ENCODE peak calls at places on chromosomes 2 and 18, in ten cellular contexts. One of them, this sample, is unnamed.

GRCh38 chr2:39325966-39326365 is 82.2 kb upstream of the CDKL4 start:
- DNase-seq in effector memory CD4-positive, alpha-beta T cell: no peak
- DNase-seq in activated T-helper 1 cell treated with Interleukin-2 at 50 U/mL for 16 hours: no peak
- DNase-seq in fibroblast of lung: peak; percentile 62
- DNase-seq in DMS 273 treated with DMSO at 0.1 percent for 48 hours: no peak
- DNase-seq in GM23248: peak; percentile 29
- DNase-seq in left lobe of liver: no peak
- DNase-seq in body of pancreas: no peak
- DNase-seq in posterior cingulate gyrus: no peak
- DNase-seq in NCI-H1092: no peak
- DNase-seq in this sample: no peak

GRCh38 chr2:145593280-145593679 is 1073.4 kb upstream of the ZEB2 start:
- DNase-seq in effector memory CD4-positive, alpha-beta T cell: no peak
- DNase-seq in activated T-helper 1 cell treated with Interleukin-2 at 50 U/mL for 16 hours: no peak
- DNase-seq in fibroblast of lung: no peak
- DNase-seq in DMS 273 treated with DMSO at 0.1 percent for 48 hours: no peak
- DNase-seq in GM23248: peak; percentile 9
- DNase-seq in left lobe of liver: no peak
- DNase-seq in body of pancreas: no peak
- DNase-seq in posterior cingulate gyrus: no peak
- DNase-seq in NCI-H1092: no peak
- DNase-seq in this sample: no peak

GRCh38 chr2:214076527-214076926 is 334.3 kb upstream of the VWC2L start:
- DNase-seq in effector memory CD4-positive, alpha-beta T cell: no peak
- DNase-seq in activated T-helper 1 cell treated with Interleukin-2 at 50 U/mL for 16 hours: no peak
- DNase-seq in fibroblast of lung: no peak
- DNase-seq in DMS 273 treated with DMSO at 0.1 percent for 48 hours: no peak
- DNase-seq in GM23248: peak; percentile 27
- DNase-seq in left lobe of liver: no peak
- DNase-seq in body of pancreas: no peak
- DNase-seq in posterior cingulate gyrus: no peak
- DNase-seq in NCI-H1092: no peak
- DNase-seq in this sample: no peak

GRCh38 chr18:73201940-73202339 is 334.2 kb upstream of the NETO1 start:
- DNase-seq in effector memory CD4-positive, alpha-beta T cell: no peak
- DNase-seq in activated T-helper 1 cell treated with Interleukin-2 at 50 U/mL for 16 hours: no peak
- DNase-seq in fibroblast of lung: peak; percentile 34
- DNase-seq in DMS 273 treated with DMSO at 0.1 percent for 48 hours: no peak
- DNase-seq in GM23248: peak; percentile 0
- DNase-seq in left lobe of liver: no peak
- DNase-seq in body of pancreas: no peak
- DNase-seq in posterior cingulate gyrus: no peak
- DNase-seq in NCI-H1092: no peak
- DNase-seq in this sample: no peak

GRCh38 chr2:138244400-138245001 is 257.1 kb upstream of the SPOPL start:
- DNase-seq in effector memory CD4-positive, alpha-beta T cell: no peak
- DNase-seq in activated T-helper 1 cell treated with Interleukin-2 at 50 U/mL for 16 hours: no peak
- DNase-seq in fibroblast of lung: peak; percentile 27
- DNase-seq in DMS 273 treated with DMSO at 0.1 percent for 48 hours: no peak
- DNase-seq in GM23248: peak; percentile 65
- DNase-seq in left lobe of liver: no peak
- DNase-seq in body of pancreas: no peak
- DNase-seq in posterior cingulate gyrus: no peak
- DNase-seq in NCI-H1092: no peak
- DNase-seq in this sample: no peak

GRCh38 chr2:225764346-225764745 is 364.8 kb downstream of the NYAP2 start:
- DNase-seq in effector memory CD4-positive, alpha-beta T cell: no peak
- DNase-seq in activated T-helper 1 cell treated with Interleukin-2 at 50 U/mL for 16 hours: no peak
- DNase-seq in fibroblast of lung: peak; percentile 25
- DNase-seq in DMS 273 treated with DMSO at 0.1 percent for 48 hours: no peak
- DNase-seq in GM23248: no peak
- DNase-seq in left lobe of liver: no peak
- DNase-seq in body of pancreas: no peak
- DNase-seq in posterior cingulate gyrus: no peak
- DNase-seq in NCI-H1092: no peak
- DNase-seq in this sample: no peak

GRCh38 chr2:176177580-176178270 is 10.7 kb upstream of the HOXD1 start:
- DNase-seq in effector memory CD4-positive, alpha-beta T cell: no peak
- DNase-seq in activated T-helper 1 cell treated with Interleukin-2 at 50 U/mL for 16 hours: no peak
- DNase-seq in fibroblast of lung: no peak
- DNase-seq in DMS 273 treated with DMSO at 0.1 percent for 48 hours: peak; percentile 81
- DNase-seq in GM23248: peak; percentile 63
- DNase-seq in left lobe of liver: no peak
- DNase-seq in body of pancreas: no peak
- DNase-seq in posterior cingulate gyrus: no peak
- DNase-seq in NCI-H1092: no peak
- DNase-seq in this sample: no peak

GRCh38 chr2:162062559-162062958 is 11.5 kb downstream of the DPP4 start:
- DNase-seq in effector memory CD4-positive, alpha-beta T cell: no peak
- DNase-seq in activated T-helper 1 cell treated with Interleukin-2 at 50 U/mL for 16 hours: no peak
- DNase-seq in fibroblast of lung: no peak
- DNase-seq in DMS 273 treated with DMSO at 0.1 percent for 48 hours: no peak
- DNase-seq in GM23248: no peak
- DNase-seq in left lobe of liver: no peak
- DNase-seq in body of pancreas: no peak
- DNase-seq in posterior cingulate gyrus: no peak
- DNase-seq in NCI-H1092: no peak
- DNase-seq in this sample: no peak

GRCh38 chr2:164114937-164115336 is 379.1 kb upstream of the FIGN start:
- DNase-seq in effector memory CD4-positive, alpha-beta T cell: no peak
- DNase-seq in activated T-helper 1 cell treated with Interleukin-2 at 50 U/mL for 16 hours: no peak
- DNase-seq in fibroblast of lung: peak; percentile 7
- DNase-seq in DMS 273 treated with DMSO at 0.1 percent for 48 hours: no peak
- DNase-seq in GM23248: no peak
- DNase-seq in left lobe of liver: no peak
- DNase-seq in body of pancreas: no peak
- DNase-seq in posterior cingulate gyrus: no peak
- DNase-seq in NCI-H1092: no peak
- DNase-seq in this sample: no peak

GRCh38 chr2:32864761-32865160 is 82.0 kb upstream of the LTBP1 start:
- DNase-seq in effector memory CD4-positive, alpha-beta T cell: no peak
- DNase-seq in activated T-helper 1 cell treated with Interleukin-2 at 50 U/mL for 16 hours: no peak
- DNase-seq in fibroblast of lung: peak; percentile 90
- DNase-seq in DMS 273 treated with DMSO at 0.1 percent for 48 hours: no peak
- DNase-seq in GM23248: peak; percentile 74
- DNase-seq in left lobe of liver: no peak
- DNase-seq in body of pancreas: no peak
- DNase-seq in posterior cingulate gyrus: no peak
- DNase-seq in NCI-H1092: no peak
- DNase-seq in this sample: no peak

GRCh38 chr18:36589857-36590543 is 238.8 kb downstream of the TPGS2 start:
- DNase-seq in effector memory CD4-positive, alpha-beta T cell: no peak
- DNase-seq in activated T-helper 1 cell treated with Interleukin-2 at 50 U/mL for 16 hours: no peak
- DNase-seq in fibroblast of lung: peak; percentile 83
- DNase-seq in DMS 273 treated with DMSO at 0.1 percent for 48 hours: no peak
- DNase-seq in GM23248: peak; percentile 66
- DNase-seq in left lobe of liver: no peak
- DNase-seq in body of pancreas: no peak
- DNase-seq in posterior cingulate gyrus: no peak
- DNase-seq in NCI-H1092: no peak
- DNase-seq in this sample: no peak

GRCh38 chr2:229715895-229716507 is 1.6 kb upstream of the DNER start:
- DNase-seq in effector memory CD4-positive, alpha-beta T cell: no peak
- DNase-seq in activated T-helper 1 cell treated with Interleukin-2 at 50 U/mL for 16 hours: no peak
- DNase-seq in fibroblast of lung: no peak
- DNase-seq in DMS 273 treated with DMSO at 0.1 percent for 48 hours: no peak
- DNase-seq in GM23248: no peak
- DNase-seq in left lobe of liver: no peak
- DNase-seq in body of pancreas: no peak
- DNase-seq in posterior cingulate gyrus: no peak
- DNase-seq in NCI-H1092: peak; percentile 37
- DNase-seq in this sample: no peak

GRCh38 chr2:1487758-1488715 is 74.8 kb downstream of the TPO start:
- DNase-seq in effector memory CD4-positive, alpha-beta T cell: no peak
- DNase-seq in activated T-helper 1 cell treated with Interleukin-2 at 50 U/mL for 16 hours: no peak
- DNase-seq in fibroblast of lung: no peak
- DNase-seq in DMS 273 treated with DMSO at 0.1 percent for 48 hours: no peak
- DNase-seq in GM23248: no peak
- DNase-seq in left lobe of liver: no peak
- DNase-seq in body of pancreas: no peak
- DNase-seq in posterior cingulate gyrus: peak; percentile 72
- DNase-seq in NCI-H1092: no peak
- DNase-seq in this sample: no peak

GRCh38 chr18:65755616-65756015 is 4.8 kb downstream of the CDH7 start:
- DNase-seq in effector memory CD4-positive, alpha-beta T cell: no peak
- DNase-seq in activated T-helper 1 cell treated with Interleukin-2 at 50 U/mL for 16 hours: no peak
- DNase-seq in fibroblast of lung: no peak
- DNase-seq in DMS 273 treated with DMSO at 0.1 percent for 48 hours: no peak
- DNase-seq in GM23248: no peak
- DNase-seq in left lobe of liver: no peak
- DNase-seq in body of pancreas: no peak
- DNase-seq in posterior cingulate gyrus: no peak
- DNase-seq in NCI-H1092: no peak
- DNase-seq in this sample: no peak

GRCh38 chr18:702957-703659 is 9.3 kb downstream of the ENOSF1 start:
- DNase-seq in effector memory CD4-positive, alpha-beta T cell: no peak
- DNase-seq in activated T-helper 1 cell treated with Interleukin-2 at 50 U/mL for 16 hours: no peak
- DNase-seq in fibroblast of lung: peak; percentile 96
- DNase-seq in DMS 273 treated with DMSO at 0.1 percent for 48 hours: no peak
- DNase-seq in GM23248: peak; percentile 96
- DNase-seq in left lobe of liver: peak; percentile 10
- DNase-seq in body of pancreas: no peak
- DNase-seq in posterior cingulate gyrus: no peak
- DNase-seq in NCI-H1092: no peak
- DNase-seq in this sample: no peak

GRCh38 chr2:133571249-133571648 is 3.0 kb upstream of the NCKAP5 start:
- DNase-seq in effector memory CD4-positive, alpha-beta T cell: no peak
- DNase-seq in activated T-helper 1 cell treated with Interleukin-2 at 50 U/mL for 16 hours: no peak
- DNase-seq in fibroblast of lung: no peak
- DNase-seq in DMS 273 treated with DMSO at 0.1 percent for 48 hours: no peak
- DNase-seq in GM23248: no peak
- DNase-seq in left lobe of liver: no peak
- DNase-seq in body of pancreas: no peak
- DNase-seq in posterior cingulate gyrus: no peak
- DNase-seq in NCI-H1092: no peak
- DNase-seq in this sample: no peak

GRCh38 chr2:27606611-27607010 is 22.2 kb downstream of the CCDC121 start:
- DNase-seq in effector memory CD4-positive, alpha-beta T cell: no peak
- DNase-seq in activated T-helper 1 cell treated with Interleukin-2 at 50 U/mL for 16 hours: no peak
- DNase-seq in fibroblast of lung: peak; percentile 64
- DNase-seq in DMS 273 treated with DMSO at 0.1 percent for 48 hours: no peak
- DNase-seq in GM23248: peak; percentile 52
- DNase-seq in left lobe of liver: no peak
- DNase-seq in body of pancreas: no peak
- DNase-seq in posterior cingulate gyrus: no peak
- DNase-seq in NCI-H1092: no peak
- DNase-seq in this sample: no peak

GRCh38 chr2:112031473-112031872 is 23.6 kb upstream of the TMEM87B start:
- DNase-seq in effector memory CD4-positive, alpha-beta T cell: no peak
- DNase-seq in activated T-helper 1 cell treated with Interleukin-2 at 50 U/mL for 16 hours: no peak
- DNase-seq in fibroblast of lung: peak; percentile 29
- DNase-seq in DMS 273 treated with DMSO at 0.1 percent for 48 hours: no peak
- DNase-seq in GM23248: peak; percentile 31
- DNase-seq in left lobe of liver: no peak
- DNase-seq in body of pancreas: no peak
- DNase-seq in posterior cingulate gyrus: no peak
- DNase-seq in NCI-H1092: no peak
- DNase-seq in this sample: no peak

GRCh38 chr2:183604065-183604464 is 479.8 kb downstream of the NUP35 start:
- DNase-seq in effector memory CD4-positive, alpha-beta T cell: no peak
- DNase-seq in activated T-helper 1 cell treated with Interleukin-2 at 50 U/mL for 16 hours: no peak
- DNase-seq in fibroblast of lung: no peak
- DNase-seq in DMS 273 treated with DMSO at 0.1 percent for 48 hours: no peak
- DNase-seq in GM23248: no peak
- DNase-seq in left lobe of liver: no peak
- DNase-seq in body of pancreas: no peak
- DNase-seq in posterior cingulate gyrus: no peak
- DNase-seq in NCI-H1092: no peak
- DNase-seq in this sample: no peak

GRCh38 chr2:214139630-214140284 is 271.1 kb upstream of the VWC2L start:
- DNase-seq in effector memory CD4-positive, alpha-beta T cell: no peak
- DNase-seq in activated T-helper 1 cell treated with Interleukin-2 at 50 U/mL for 16 hours: no peak
- DNase-seq in fibroblast of lung: no peak
- DNase-seq in DMS 273 treated with DMSO at 0.1 percent for 48 hours: no peak
- DNase-seq in GM23248: no peak
- DNase-seq in left lobe of liver: no peak
- DNase-seq in body of pancreas: no peak
- DNase-seq in posterior cingulate gyrus: no peak
- DNase-seq in NCI-H1092: no peak
- DNase-seq in this sample: no peak

GRCh38 chr2:85761512-85761944 is 7.7 kb downstream of the ATOH8 start:
- DNase-seq in effector memory CD4-positive, alpha-beta T cell: no peak
- DNase-seq in activated T-helper 1 cell treated with Interleukin-2 at 50 U/mL for 16 hours: no peak
- DNase-seq in fibroblast of lung: no peak
- DNase-seq in DMS 273 treated with DMSO at 0.1 percent for 48 hours: no peak
- DNase-seq in GM23248: no peak
- DNase-seq in left lobe of liver: peak; percentile 74
- DNase-seq in body of pancreas: no peak
- DNase-seq in posterior cingulate gyrus: no peak
- DNase-seq in NCI-H1092: no peak
- DNase-seq in this sample: no peak

GRCh38 chr2:39127973-39128372 is 7.1 kb upstream of the SOS1 start:
- DNase-seq in effector memory CD4-positive, alpha-beta T cell: no peak
- DNase-seq in activated T-helper 1 cell treated with Interleukin-2 at 50 U/mL for 16 hours: peak; percentile 33
- DNase-seq in fibroblast of lung: peak; percentile 27
- DNase-seq in DMS 273 treated with DMSO at 0.1 percent for 48 hours: no peak
- DNase-seq in GM23248: peak; percentile 67
- DNase-seq in left lobe of liver: no peak
- DNase-seq in body of pancreas: no peak
- DNase-seq in posterior cingulate gyrus: no peak
- DNase-seq in NCI-H1092: no peak
- DNase-seq in this sample: no peak

GRCh38 chr2:234953116-234954031 is 1.6 kb downstream of the SH3BP4 start:
- DNase-seq in effector memory CD4-positive, alpha-beta T cell: no peak
- DNase-seq in activated T-helper 1 cell treated with Interleukin-2 at 50 U/mL for 16 hours: no peak
- DNase-seq in fibroblast of lung: peak; percentile 43
- DNase-seq in DMS 273 treated with DMSO at 0.1 percent for 48 hours: no peak
- DNase-seq in GM23248: peak; percentile 70
- DNase-seq in left lobe of liver: no peak
- DNase-seq in body of pancreas: peak; percentile 66
- DNase-seq in posterior cingulate gyrus: no peak
- DNase-seq in NCI-H1092: no peak
- DNase-seq in this sample: no peak

GRCh38 chr2:75556679-75557366 is 3.9 kb downstream of the EVA1A start:
- DNase-seq in effector memory CD4-positive, alpha-beta T cell: no peak
- DNase-seq in activated T-helper 1 cell treated with Interleukin-2 at 50 U/mL for 16 hours: no peak
- DNase-seq in fibroblast of lung: peak; percentile 48
- DNase-seq in DMS 273 treated with DMSO at 0.1 percent for 48 hours: no peak
- DNase-seq in GM23248: no peak
- DNase-seq in left lobe of liver: no peak
- DNase-seq in body of pancreas: peak; percentile 41
- DNase-seq in posterior cingulate gyrus: no peak
- DNase-seq in NCI-H1092: no peak
- DNase-seq in this sample: no peak